ENCODE peak calls at places on chromosomes 16 and 17, in five cellular contexts. C, W, O, U and Z are unnamed samples.

GRCh38 chr17:83180996-83181481 is 101.6 kb downstream of the METRNL start:
- DNase-seq in C (no peak), W (no peak), O (no peak), U (no peak), Z (peak; percentile 17)

GRCh38 chr17:48725005-48725293 is 2.0 kb downstream of the PRAC2 start:
- DNase-seq in O (no peak), U (no peak), W (no peak), C (no peak), Z (no peak)

GRCh38 chr17:44751806-44752205 is 7.0 kb upstream of the ADAM11 start:
- DNase-seq in O (no peak), W (no peak), C (no peak), U (no peak), Z (peak; percentile 21)

GRCh38 chr17:32527146-32527545 is 40.4 kb downstream of the CDK5R1 start:
- DNase-seq in W (no peak), C (peak; percentile 52), O (no peak), U (no peak), Z (no peak)

GRCh38 chr17:74892974-74893911 is at the start of gene FADS6:
- DNase-seq in O (no peak), C (peak; percentile 70), W (no peak), U (no peak), Z (no peak)

GRCh38 chr17:11404877-11405276 is 163.9 kb downstream of the SHISA6 start:
- DNase-seq in W (no peak), U (no peak), O (no peak), C (no peak), Z (no peak)

GRCh38 chr17:3976675-3977171 is 12.5 kb upstream of the ATP2A3 start:
- DNase-seq in C (no peak), O (no peak), W (no peak), U (no peak), Z (peak; percentile 87)

GRCh38 chr16:25040543-25040942 is 25.4 kb upstream of the ARHGAP17 start:
- DNase-seq in O (no peak), C (no peak), W (no peak), U (no peak), Z (no peak)

GRCh38 chr16:81910366-81910885 is 100.8 kb downstream of the SDR42E1 start:
- DNase-seq in C (no peak), W (no peak), U (no peak), O (no peak), Z (no peak)

GRCh38 chr16:80147021-80147680 is 393.6 kb upstream of the DYNLRB2 start:
- DNase-seq in U (no peak), W (no peak), C (no peak), O (no peak), Z (no peak)

GRCh38 chr17:5922476-5922875 is 147.7 kb upstream of the WSCD1 start:
- DNase-seq in O (no peak), C (no peak), W (no peak), U (no peak), Z (no peak)

GRCh38 chr17:81471804-81472456 is 40.7 kb downstream of the ACTG1 start:
- DNase-seq in W (no peak), C (no peak), O (peak; percentile 78), U (peak; percentile 59), Z (no peak)

GRCh38 chr17:34386343-34386924 is 23.4 kb upstream of the CCL1 start:
- DNase-seq in W (no peak), C (no peak), O (no peak), U (no peak), Z (no peak)

GRCh38 chr16:31202402-31203385 is at the start of gene PYCARD:
- DNase-seq in U (no peak), C (peak; percentile 86), W (no peak), O (no peak), Z (peak; percentile 85)

GRCh38 chr17:69350911-69351310 is 24.0 kb upstream of the ABCA5 start:
- DNase-seq in U (no peak), O (no peak), W (no peak), C (no peak), Z (no peak)

GRCh38 chr16:1432388-1433262 is 1.7 kb downstream of the PERCC1 start:
- DNase-seq in W (no peak), O (no peak), U (no peak), C (no peak), Z (no peak)

GRCh38 chr17:57521606-57522435 is 223.3 kb downstream of the CCDC182 start:
- DNase-seq in C (no peak), O (no peak), U (no peak), W (no peak), Z (no peak)

GRCh38 chr16:57628008-57628781 is at the start of gene ADGRG1:
- DNase-seq in U (peak; percentile 71), W (no peak), O (peak; percentile 93), C (peak; percentile 81), Z (peak; percentile 80)

GRCh38 chr16:154223-155030 is 2.0 kb downstream of the HBZ start:
- DNase-seq in U (no peak), W (no peak), O (no peak), C (peak; percentile 74), Z (no peak)

GRCh38 chr17:31494259-31495048 is 103.0 kb downstream of the RAB11FIP4 start:
- DNase-seq in W (no peak), C (peak; percentile 89), O (no peak), U (no peak), Z (no peak)

GRCh38 chr16:53622315-53622714 is 81.3 kb downstream of the RPGRIP1L start:
- DNase-seq in W (no peak), O (no peak), C (no peak), U (no peak), Z (no peak)

GRCh38 chr17:50899005-50899460 is 32.9 kb upstream of the TOB1 start:
- DNase-seq in W (no peak), O (no peak), C (no peak), U (no peak), Z (no peak)

GRCh38 chr17:71099003-71099710 is 929.8 kb downstream of the KCNJ2 start:
- DNase-seq in W (no peak), U (no peak), O (no peak), C (no peak), Z (no peak)

GRCh38 chr17:41651625-41652460 is 27.5 kb upstream of the KRT17 start:
- DNase-seq in U (no peak), W (no peak), O (no peak), C (no peak), Z (peak; percentile 62)

GRCh38 chr17:49694847-49695697 is 12.7 kb downstream of the SLC35B1 start:
- DNase-seq in U (no peak), W (peak; percentile 58), C (peak; percentile 92), O (no peak), Z (no peak)

GRCh38 chr17:51079049-51079448 is 41.6 kb downstream of the SPAG9 start:
- DNase-seq in O (no peak), U (no peak), C (peak; percentile 18), W (no peak), Z (no peak)

GRCh38 chr16:50497592-50497991 is 50.6 kb upstream of the NKD1 start:
- DNase-seq in O (no peak), W (no peak), C (no peak), U (peak; percentile 0), Z (no peak)

GRCh38 chr17:80152057-80152831 is 5.3 kb upstream of the EIF4A3 start:
- DNase-seq in C (no peak), U (no peak), O (no peak), W (no peak), Z (no peak)

GRCh38 chr17:42023524-42024349 is 3.8 kb downstream of the NKIRAS2 start:
- DNase-seq in C (no peak), W (no peak), U (no peak), O (no peak), Z (no peak)

GRCh38 chr17:61218438-61218837 is 181.2 kb upstream of the TBX2 start:
- DNase-seq in U (peak; percentile 46), W (no peak), C (no peak), O (no peak), Z (no peak)

GRCh38 chr17:17320188-17320910 is 17.2 kb downstream of the NT5M start:
- DNase-seq in W (no peak), U (no peak), O (no peak), C (no peak), Z (no peak)

GRCh38 chr16:53629151-53629550 is 74.5 kb downstream of the RPGRIP1L start:
- DNase-seq in O (no peak), C (no peak), U (no peak), W (no peak), Z (no peak)

GRCh38 chr16:15961060-15961511 is 11.7 kb downstream of the ABCC1 start:
- DNase-seq in W (no peak), O (no peak), C (peak; percentile 94), U (no peak), Z (no peak)

GRCh38 chr17:79562117-79562805 is 48.6 kb downstream of the RBFOX3 start:
- DNase-seq in W (no peak), U (no peak), O (no peak), C (no peak), Z (no peak)

GRCh38 chr17:48113201-48113676 is 5.7 kb downstream of the SNX11 start:
- DNase-seq in O (no peak), C (peak; percentile 89), W (no peak), U (no peak), Z (no peak)

GRCh38 chr16:67995423-67995822 is 3.9 kb downstream of the DPEP2 start:
- DNase-seq in U (no peak), O (no peak), C (no peak), W (no peak), Z (peak; percentile 3)

GRCh38 chr16:85641776-85642176 is 28.7 kb downstream of the GSE1 start:
- DNase-seq in W (no peak), C (no peak), O (no peak), U (no peak), Z (no peak)

GRCh38 chr16:53053967-53054669 is 673 bp upstream of the CHD9 start:
- DNase-seq in O (no peak), W (no peak), U (no peak), C (no peak), Z (no peak)

GRCh38 chr16:80792031-80792430 is 12.4 kb downstream of the CDYL2 start:
- DNase-seq in O (no peak), U (no peak), W (no peak), C (no peak), Z (no peak)